ENCODE peak calls at places on chromosomes 13 and 19, in nine cellular contexts. R is hepatocyte; D is CD4-positive, alpha-beta T cell; W is AG10803; F is RWPE1; K is natural killer cell; T is activated CD8-positive, alpha-beta T cell treated with anti-CD3 and anti-CD28 coated beads for 36 hours; B is endothelial cell; H is upper lobe of right lung. V is an unnamed sample.

GRCh38 chr13:111043575-111043982 is 71.5 kb upstream of the ARHGEF7 start:
- DNase-seq in R (no peak), D (no peak), W (peak), F (no peak), K (no peak), T (no peak), B (no peak), H (no peak), V (peak)

GRCh38 chr19:53659292-53659691 is 27.5 kb downstream of the DPRX start:
- DNase-seq in R (peak), D (no peak), W (no peak), F (peak), K (no peak), T (peak), B (peak), H (no peak), V (no peak)

GRCh38 chr19:38270587-38271167 is 6.3 kb downstream of the SPINT2 start:
- DNase-seq in R (no peak), D (no peak), W (no peak), F (no peak), K (no peak), T (no peak), B (no peak), H (no peak), V (peak)

GRCh38 chr19:4969292-4969771 is 419 bp downstream of the KDM4B start:
- DNase-seq in R (no peak), D (no peak), W (no peak), F (no peak), K (no peak), T (no peak), B (no peak), H (no peak), V (no peak)

GRCh38 chr13:98453254-98453843 is 123.6 kb downstream of the STK24 start:
- DNase-seq in R (no peak), D (no peak), W (peak), F (no peak), K (no peak), T (no peak), B (no peak), H (no peak), V (peak)

GRCh38 chr13:101925731-101926130 is 473.3 kb downstream of the ITGBL1 start:
- DNase-seq in R (no peak), D (no peak), W (no peak), F (no peak), K (no peak), T (no peak), B (no peak), H (no peak), V (no peak)

GRCh38 chr13:110265341-110265681 is 41.6 kb downstream of the COL4A1 start:
- DNase-seq in R (no peak), D (no peak), W (no peak), F (no peak), K (no peak), T (no peak), B (peak), H (no peak), V (no peak)

GRCh38 chr13:29861694-29862110 is 11.3 kb upstream of the UBL3 start:
- DNase-seq in R (peak), D (no peak), W (peak), F (no peak), K (no peak), T (no peak), B (no peak), H (no peak), V (peak)

GRCh38 chr13:40438022-40438692 is 228.3 kb downstream of the FOXO1 start:
- DNase-seq in R (no peak), D (no peak), W (no peak), F (no peak), K (no peak), T (no peak), B (no peak), H (no peak), V (no peak)

GRCh38 chr19:7605490-7606222 is 10.0 kb downstream of the CAMSAP3 start:
- DNase-seq in R (no peak), D (no peak), W (no peak), F (no peak), K (no peak), T (peak), B (no peak), H (no peak), V (no peak)

GRCh38 chr19:44498988-44499387 is 1.3 kb downstream of the ZNF180 start:
- DNase-seq in R (no peak), D (no peak), W (no peak), F (no peak), K (no peak), T (no peak), B (no peak), H (no peak), V (no peak)

GRCh38 chr19:44499559-44499958 is 763 bp downstream of the ZNF180 start:
- DNase-seq in R (no peak), D (no peak), W (no peak), F (no peak), K (no peak), T (no peak), B (no peak), H (no peak), V (no peak)

GRCh38 chr19:44496711-44497110 is 3.6 kb downstream of the ZNF180 start:
- DNase-seq in R (no peak), D (no peak), W (no peak), F (no peak), K (no peak), T (no peak), B (no peak), H (no peak), V (no peak)

GRCh38 chr19:44499962-44500949 is at the start of gene ZNF180:
- DNase-seq in R (peak), D (peak), W (peak), F (peak), K (peak), T (peak), B (peak), H (peak), V (peak)
- TF ChIP-seq CTCF in R (peak), D (peak), W (peak), F (peak), K (peak), T (peak), B (peak), H (peak), V (peak)

GRCh38 chr19:56222901-56223300 is 20.8 kb downstream of the ZSCAN5C start:
- DNase-seq in R (no peak), D (no peak), W (no peak), F (no peak), K (no peak), T (no peak), B (no peak), H (no peak), V (no peak)
- TF ChIP-seq CTCF in R (no peak), D (no peak), W (no peak), F (no peak), K (no peak), T (no peak), B (no peak), H (no peak), V (no peak)

GRCh38 chr19:1864480-1865171 is 1.2 kb upstream of the KLF16 start:
- DNase-seq in R (peak), D (peak), W (peak), F (no peak), K (peak), T (peak), B (peak), H (peak), V (peak)
- TF ChIP-seq CTCF in R (peak), D (peak), W (peak), F (peak), K (peak), T (peak), B (peak), H (peak), V (peak)

DNA sequence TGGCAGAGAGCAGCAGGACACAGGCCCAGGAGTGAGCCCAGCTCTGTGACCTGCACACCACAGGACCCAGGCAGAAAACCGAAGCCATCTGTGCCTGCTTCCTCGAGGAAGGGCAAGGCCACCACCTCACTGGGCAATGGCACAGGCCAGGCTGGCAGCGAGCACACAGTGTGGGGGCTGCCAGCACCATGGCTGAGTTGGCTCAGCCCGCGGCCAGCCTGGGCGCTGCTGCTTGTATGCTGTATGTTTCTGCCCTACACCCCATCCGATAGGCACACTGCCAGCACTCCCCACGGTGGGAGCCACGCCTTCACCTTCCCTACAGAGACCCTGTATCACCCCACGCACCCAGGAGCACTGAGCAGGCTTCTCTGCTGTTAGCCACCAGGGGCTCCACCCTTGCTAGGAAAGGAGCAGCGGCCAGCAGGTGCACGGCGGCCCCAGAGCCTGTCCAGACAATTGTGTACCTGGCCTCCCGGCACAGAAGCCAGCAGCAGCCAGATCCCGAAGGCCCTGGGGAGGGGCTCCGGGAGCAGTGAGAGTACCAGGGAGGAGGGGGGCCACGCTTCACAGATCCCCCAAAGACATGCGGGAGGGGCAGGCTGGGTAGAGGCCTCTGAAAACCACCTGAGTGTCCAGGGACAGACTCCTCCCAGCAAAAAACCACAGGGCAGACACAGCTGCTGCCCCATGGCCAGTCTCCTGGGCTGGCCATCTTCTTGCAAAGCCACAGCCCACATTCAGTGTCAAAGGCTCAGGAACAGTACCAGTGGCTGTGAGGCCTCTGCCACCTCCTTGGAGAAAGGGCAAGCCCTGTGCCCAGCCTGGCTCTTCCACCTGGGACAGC is 56.1 kb downstream of the MLLT1 start:
- DNase-seq in R (no peak), D (no peak), W (no peak), F (no peak), K (no peak), T (no peak), B (no peak), H (no peak), V (no peak)
- TF ChIP-seq CTCF in R (no peak), D (no peak), W (no peak), F (no peak), K (no peak), T (no peak), B (no peak), H (no peak), V (no peak)

GRCh38 chr19:16358456-16358855 is 33.8 kb downstream of the KLF2 start:
- DNase-seq in R (no peak), D (no peak), W (no peak), F (no peak), K (no peak), T (no peak), B (no peak), H (no peak), V (no peak)
- TF ChIP-seq CTCF in R (no peak), D (no peak), W (no peak), F (no peak), K (no peak), T (no peak), B (no peak), H (no peak), V (no peak)

GRCh38 chr19:982567-983170 is 1.5 kb upstream of the WDR18 start:
- DNase-seq in R (peak), D (peak), W (peak), F (peak), K (peak), T (peak), B (peak), H (peak), V (peak)

GRCh38 chr19:986083-986482 is 1.9 kb downstream of the WDR18 start:
- DNase-seq in R (no peak), D (no peak), W (no peak), F (no peak), K (no peak), T (no peak), B (no peak), H (no peak), V (no peak)

GRCh38 chr19:988081-988480 is 3.9 kb downstream of the WDR18 start:
- DNase-seq in R (no peak), D (no peak), W (no peak), F (no peak), K (no peak), T (no peak), B (no peak), H (no peak), V (no peak)

GRCh38 chr19:980133-980998 is 3.8 kb upstream of the WDR18 start:
- DNase-seq in R (peak), D (no peak), W (no peak), F (no peak), K (no peak), T (no peak), B (no peak), H (no peak), V (no peak)

GRCh38 chr19:984165-984967 is at the start of gene WDR18:
- DNase-seq in R (peak), D (peak), W (peak), F (peak), K (peak), T (peak), B (peak), H (peak), V (peak)
- TF ChIP-seq CTCF in R (no peak), D (no peak), W (no peak), F (no peak), K (no peak), T (no peak), B (peak), H (peak), V (peak)

GRCh38 chr19:2627319-2627829 is 75.1 kb downstream of the GNG7 start:
- DNase-seq in R (peak), D (no peak), W (peak), F (peak), K (peak), T (peak), B (no peak), H (peak), V (peak)
- TF ChIP-seq CTCF in R (no peak), D (no peak), W (no peak), F (no peak), K (no peak), T (no peak), B (no peak), H (no peak), V (no peak)

GRCh38 chr13:114061047-114061446 is 71.4 kb downstream of the RASA3 start:
- DNase-seq in R (no peak), D (no peak), W (no peak), F (no peak), K (no peak), T (no peak), B (no peak), H (no peak), V (no peak)

GRCh38 chr13:114062341-114062740 is 70.1 kb downstream of the RASA3 start:
- DNase-seq in R (no peak), D (no peak), W (no peak), F (no peak), K (no peak), T (no peak), B (no peak), H (no peak), V (no peak)

GRCh38 chr13:114061746-114062145 is 70.7 kb downstream of the RASA3 start:
- DNase-seq in R (no peak), D (no peak), W (no peak), F (no peak), K (no peak), T (no peak), B (no peak), H (no peak), V (no peak)

GRCh38 chr13:114063545-114064515 is 68.6 kb downstream of the RASA3 start:
- DNase-seq in R (no peak), D (no peak), W (peak), F (no peak), K (no peak), T (peak), B (no peak), H (peak), V (peak)

DNA sequence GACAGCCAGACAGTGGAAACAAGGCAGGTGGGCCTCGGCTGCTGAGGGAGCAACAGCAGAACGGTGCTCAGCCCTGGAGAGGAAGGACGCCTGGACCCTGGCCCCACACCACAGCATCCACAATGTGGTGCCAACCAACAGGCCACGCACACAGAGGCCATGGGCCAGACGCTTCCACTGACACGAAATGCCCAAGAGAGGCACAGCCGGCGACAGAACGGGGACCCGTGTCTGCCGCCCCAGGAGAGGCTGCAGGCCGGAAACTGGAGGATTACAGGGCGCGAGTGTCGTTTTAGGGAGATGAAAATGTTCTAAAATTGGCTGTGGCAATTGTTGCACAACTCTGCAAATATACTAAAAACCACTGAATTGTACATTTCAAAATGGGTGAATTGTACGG is 69.7 kb downstream of the RASA3 start:
- DNase-seq in R (no peak), D (no peak), W (peak), F (no peak), K (no peak), T (no peak), B (no peak), H (no peak), V (no peak)
- TF ChIP-seq CTCF in R (no peak), D (no peak), W (no peak), F (no peak), K (no peak), T (no peak), B (no peak), H (no peak), V (no peak)

GRCh38 chr19:55676384-55676783 is 1.4 kb downstream of the EPN1 start:
- DNase-seq in R (no peak), D (no peak), W (peak), F (no peak), K (no peak), T (no peak), B (no peak), H (no peak), V (peak)
- TF ChIP-seq CTCF in R (no peak), D (no peak), W (peak), F (peak), K (no peak), T (no peak), B (no peak), H (no peak), V (peak)

DNA sequence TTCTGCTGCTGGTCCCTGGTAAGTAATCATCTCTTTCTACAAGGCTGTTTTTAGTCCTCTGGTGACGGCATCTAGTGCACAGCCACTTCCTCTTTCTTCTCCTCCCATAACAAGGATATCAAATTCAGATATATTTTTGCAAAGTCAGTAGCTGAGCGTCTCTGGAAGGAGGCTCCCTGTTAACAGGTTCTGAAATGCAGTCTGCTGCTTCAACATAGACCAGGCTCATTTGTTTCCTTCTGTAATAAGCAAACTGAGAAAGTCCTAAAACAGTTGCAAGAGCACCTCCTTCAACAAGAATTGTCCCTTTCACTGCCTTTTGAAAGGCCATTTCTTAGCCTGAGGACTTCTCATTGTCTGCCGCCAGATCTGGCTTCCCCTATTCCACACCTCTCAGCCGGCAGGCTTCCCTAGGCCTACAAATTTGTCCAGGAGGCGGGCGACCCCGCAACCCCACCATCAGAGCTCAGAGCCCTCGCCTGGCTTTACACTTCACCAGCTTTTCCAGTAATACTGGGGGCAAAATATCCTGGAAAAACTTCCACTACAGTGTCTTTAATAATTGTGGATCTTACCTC is 7.4 kb upstream of the ZSCAN5A start:
- DNase-seq in R (no peak), D (no peak), W (no peak), F (no peak), K (no peak), T (no peak), B (no peak), H (no peak), V (no peak)
- TF ChIP-seq CTCF in R (no peak), D (no peak), W (no peak), F (no peak), K (no peak), T (no peak), B (no peak), H (no peak), V (no peak)